ENCODE peak calls at places on chromosomes 12 and 14, in five cellular contexts. G is pancreas, V is transverse colon, Y is fibroblast of lung, Q is right atrium auricular region. Z is an unnamed sample.

GRCh38 chr14:91827746-91828145 is 39.6 kb downstream of the TC2N start:
- DNase-seq in G (no peak), V (no peak), Y (no peak), Q (no peak), Z (no peak)

GRCh38 chr12:108696111-108696995 is 35.0 kb downstream of the CORO1C start:
- DNase-seq in G (no peak), V (no peak), Y (peak; percentile 100), Q (no peak), Z (peak; percentile 70)

GRCh38 chr12:87667378-87667777 is 361.8 kb downstream of the C12orf50 start:
- DNase-seq in G (no peak), V (no peak), Y (peak; percentile 70), Q (no peak), Z (no peak)

GRCh38 chr14:87217023-87217422 is 776.0 kb downstream of the GALC start:
- DNase-seq in G (no peak), V (no peak), Y (no peak), Q (no peak), Z (no peak)

GRCh38 chr12:114666746-114667668 is 17.0 kb downstream of the TBX3 start:
- DNase-seq in G (no peak), V (no peak), Y (no peak), Q (no peak), Z (no peak)

GRCh38 chr12:54558311-54558710 is 8.9 kb downstream of the PDE1B start:
- DNase-seq in G (no peak), V (no peak), Y (no peak), Q (no peak), Z (no peak)

GRCh38 chr14:104393199-104393897 is 186.2 kb upstream of the C14orf180 start:
- DNase-seq in G (no peak), V (no peak), Y (no peak), Q (peak; percentile 44), Z (no peak)

GRCh38 chr12:120598674-120599463 is 17.7 kb upstream of the POP5 start:
- DNase-seq in G (no peak), V (no peak), Y (peak; percentile 31), Q (no peak), Z (no peak)

GRCh38 chr12:119613319-119613936 is 19.9 kb downstream of the TMEM233 start:
- DNase-seq in G (no peak), V (no peak), Y (peak; percentile 52), Q (no peak), Z (no peak)

GRCh38 chr12:57158665-57159064 is 11.2 kb upstream of the LRP1-AS start:
- DNase-seq in G (no peak), V (no peak), Y (no peak), Q (no peak), Z (no peak)

GRCh38 chr14:55715889-55716288 is 135.9 kb downstream of the KTN1 start:
- DNase-seq in G (no peak), V (no peak), Y (peak; percentile 88), Q (peak; percentile 80), Z (peak; percentile 82)
- TF ChIP-seq CTCF in G (no peak), V (no peak), Y (no peak), Q (no peak), Z (no peak)

DNA sequence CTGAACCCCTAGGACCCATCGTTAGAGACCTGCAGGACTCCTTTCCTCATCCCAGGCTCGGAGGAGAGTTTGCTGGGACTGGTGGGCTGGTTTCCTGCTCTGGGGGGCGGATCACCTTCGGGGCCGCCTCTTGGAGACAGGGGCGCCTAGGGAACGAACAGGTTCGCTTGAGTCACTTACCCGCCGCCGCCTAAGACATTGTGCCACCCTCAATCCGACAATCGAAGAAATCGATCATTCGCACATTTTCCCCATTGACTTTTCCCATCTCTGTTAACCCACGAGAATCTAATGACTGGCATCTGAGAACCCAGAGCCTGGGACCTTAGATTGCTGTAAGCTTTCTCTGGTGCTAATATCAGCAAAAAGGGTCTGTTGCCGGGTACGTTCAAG is 322 bp downstream of the SLC39A9 start:
- DNase-seq in G (no peak), V (no peak), Y (no peak), Q (no peak), Z (no peak)
- H3K4me1 ChIP-seq in G (peaks cover 27% of the 10 kb centered on the region), V (peaks cover 30% of the 10 kb centered on the region), Y (peaks cover 2% of the 10 kb centered on the region), Q (peaks cover 48% of the 10 kb centered on the region), Z (peaks cover 5% of the 10 kb centered on the region)

GRCh38 chr12:110176745-110177144 is 52.6 kb downstream of the IFT81 start:
- DNase-seq in G (no peak), V (no peak), Y (peak; percentile 31), Q (no peak), Z (no peak)
- TF ChIP-seq CTCF in G (no peak), V (no peak), Y (no peak), Q (no peak), Z (no peak)

DNA sequence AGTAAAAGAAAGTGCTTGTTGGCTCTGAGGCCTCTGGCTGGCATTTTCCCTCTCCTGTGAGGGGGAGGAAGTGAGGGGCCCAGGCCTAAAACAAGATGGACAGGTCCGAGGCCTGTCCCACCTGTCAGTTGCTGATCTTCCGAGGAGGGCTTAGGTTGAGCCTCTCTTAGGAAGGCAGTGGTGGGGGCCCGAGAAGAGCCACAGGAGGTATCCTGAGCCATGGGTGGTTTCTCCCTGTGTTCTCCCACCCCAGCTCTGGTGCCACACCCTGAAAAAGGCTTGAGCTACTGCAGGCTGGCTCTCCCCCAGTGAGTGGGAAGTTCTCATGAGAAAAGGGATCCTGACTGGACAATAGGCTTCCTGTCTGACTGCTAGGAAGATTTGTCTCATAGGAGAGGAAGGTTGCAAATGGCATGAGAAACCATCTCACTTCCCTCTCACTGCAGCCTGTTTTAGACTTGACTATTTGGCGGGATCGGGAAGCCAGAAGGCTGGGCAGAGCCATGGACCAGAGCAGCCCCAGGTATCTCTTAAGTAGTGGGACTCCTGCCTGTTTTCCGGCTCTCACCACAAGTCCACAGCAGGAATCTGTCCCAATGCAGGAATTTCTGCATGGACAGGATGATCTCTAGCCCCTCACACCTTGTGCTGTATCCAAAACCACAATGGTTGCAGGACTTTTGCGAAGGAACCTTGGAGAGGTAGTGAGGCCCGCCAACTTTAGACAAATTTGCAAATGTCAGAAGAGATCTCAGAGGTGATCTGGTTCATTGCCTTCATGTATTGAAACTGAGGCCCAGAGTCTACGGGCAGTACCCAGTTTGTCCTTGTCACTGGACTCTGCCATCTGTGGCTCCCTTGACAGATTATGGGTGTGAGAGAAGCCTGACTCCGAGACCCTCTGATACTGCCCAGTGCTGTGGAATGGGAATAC is 71.9 kb upstream of the SRSF5 start:
- DNase-seq in G (no peak), V (no peak), Y (peak; percentile 60), Q (no peak), Z (no peak)
- H3K4me1 ChIP-seq in G (peaks cover 79% of the 10 kb centered on the region), V (peaks cover 60% of the 10 kb centered on the region), Y (peaks cover 7% of the 10 kb centered on the region), Q (peaks cover 79% of the 10 kb centered on the region), Z (peaks cover 34% of the 10 kb centered on the region)

GRCh38 chr14:39368261-39368959 is 63.8 kb downstream of the FBXO33 start:
- DNase-seq in G (no peak), V (peak; percentile 32), Y (peak; percentile 68), Q (no peak), Z (no peak)
- TF ChIP-seq CTCF in G (peak; percentile 10), V (peak; percentile 47), Y (peak; percentile 59), Q (peak; percentile 65), Z (no peak)

GRCh38 chr14:96792003-96792402 is 5.2 kb upstream of the VRK1 start:
- DNase-seq in G (no peak), V (no peak), Y (peak; percentile 93), Q (no peak), Z (no peak)

GRCh38 chr14:96795443-96795842 is 1.7 kb upstream of the VRK1 start:
- DNase-seq in G (no peak), V (no peak), Y (no peak), Q (no peak), Z (no peak)

GRCh38 chr14:96792581-96792980 is 4.6 kb upstream of the VRK1 start:
- DNase-seq in G (no peak), V (no peak), Y (peak; percentile 65), Q (no peak), Z (no peak)

GRCh38 chr14:96790715-96791114 is 6.5 kb upstream of the VRK1 start:
- DNase-seq in G (no peak), V (no peak), Y (no peak), Q (no peak), Z (no peak)

GRCh38 chr14:96793547-96793946 is 3.6 kb upstream of the VRK1 start:
- DNase-seq in G (no peak), V (no peak), Y (peak; percentile 6), Q (no peak), Z (no peak)
- H3K4me1 ChIP-seq in G (peaks cover 6% of the 10 kb centered on the region), V (peaks cover 6% of the 10 kb centered on the region), Y (no peaks in the 10 kb centered on the region), Q (peaks cover 9% of the 10 kb centered on the region), Z (peaks cover 7% of the 10 kb centered on the region)

GRCh38 chr14:68084256-68084655 is 264.7 kb downstream of the RAD51B start:
- DNase-seq in G (no peak), V (no peak), Y (peak; percentile 23), Q (no peak), Z (no peak)
- TF ChIP-seq CTCF in G (no peak), V (no peak), Y (no peak), Q (peak; percentile 28), Z (no peak)

GRCh38 chr12:96244826-96245225 is 50.7 kb downstream of the ELK3 start:
- DNase-seq in G (no peak), V (no peak), Y (no peak), Q (peak; percentile 57), Z (no peak)

GRCh38 chr12:96240251-96240650 is 46.1 kb downstream of the ELK3 start:
- DNase-seq in G (no peak), V (no peak), Y (no peak), Q (no peak), Z (no peak)

GRCh38 chr12:96240656-96241055 is 46.5 kb downstream of the ELK3 start:
- DNase-seq in G (no peak), V (no peak), Y (peak; percentile 64), Q (no peak), Z (no peak)

GRCh38 chr12:96241484-96242256 is 47.5 kb downstream of the ELK3 start:
- DNase-seq in G (no peak), V (peak; percentile 42), Y (peak; percentile 80), Q (peak; percentile 89), Z (no peak)

GRCh38 chr12:96242597-96242996 is 48.4 kb downstream of the ELK3 start:
- DNase-seq in G (no peak), V (no peak), Y (no peak), Q (no peak), Z (no peak)
- H3K4me1 ChIP-seq in G (no peaks in the 10 kb centered on the region), V (peaks cover 16% of the 10 kb centered on the region), Y (peaks cover 37% of the 10 kb centered on the region), Q (peaks cover 64% of the 10 kb centered on the region), Z (peaks cover under 1% of the 10 kb centered on the region)

Z was measured in breast epithelium.